ENCODE peak calls at places on chromosomes 1 and 21, in seven cellular contexts. H is naive thymus-derived CD4-positive, alpha-beta T cell; O is kidney tubule cell; Z is left ventricle myocardium inferior; W is CD8-positive, alpha-beta T cell; X is anterior cingulate cortex; S is SHP77. B is an unnamed sample.

GRCh38 chr1:205711105-205712048 is 31.1 kb upstream of the SLC45A3 start:
- DNase-seq in Z (no peak), X (no peak), O (peak), S (peak), H (peak), W (peak), B (no peak)

GRCh38 chr1:166870584-166870983 is 5.5 kb downstream of the TADA1 start:
- DNase-seq in W (no peak), Z (no peak), O (no peak), X (no peak), S (no peak), H (no peak), B (no peak)

GRCh38 chr1:43549921-43550597 is 19.4 kb downstream of the PTPRF start:
- DNase-seq in W (no peak), O (peak), S (no peak), X (no peak), H (no peak), Z (peak), B (no peak)

GRCh38 chr1:13513063-13513884 is 529 bp downstream of the LRRC38 start:
- DNase-seq in H (no peak), O (no peak), X (no peak), W (no peak), S (no peak), Z (no peak), B (no peak)

GRCh38 chr1:172929006-172929405 is 121.7 kb downstream of the TNFSF18 start:
- DNase-seq in Z (no peak), H (no peak), O (no peak), W (no peak), X (no peak), S (no peak), B (no peak)

GRCh38 chr1:232398823-232399222 is 231.1 kb downstream of the SIPA1L2 start:
- DNase-seq in W (no peak), H (no peak), X (no peak), S (no peak), O (no peak), Z (no peak), B (no peak)

GRCh38 chr1:183094376-183094775 is 71.2 kb downstream of the LAMC1 start:
- DNase-seq in H (no peak), O (no peak), X (no peak), S (no peak), Z (no peak), W (no peak), B (no peak)

GRCh38 chr1:181985281-181985680 is 76.2 kb downstream of the ZNF648 start:
- DNase-seq in S (no peak), Z (no peak), X (no peak), W (no peak), O (no peak), H (no peak), B (no peak)

GRCh38 chr1:37354876-37355275 is 119.5 kb upstream of the ZC3H12A start:
- DNase-seq in S (no peak), O (no peak), H (no peak), Z (no peak), W (no peak), X (no peak), B (no peak)

GRCh38 chr1:115324649-115325420 is 13.2 kb downstream of the NGF start:
- DNase-seq in H (no peak), S (no peak), O (peak), W (no peak), X (no peak), Z (no peak), B (no peak)

GRCh38 chr1:145963218-145964019 is 956 bp downstream of the ANKRD34A start:
- DNase-seq in Z (no peak), H (no peak), S (peak), X (no peak), W (no peak), O (peak), B (no peak)

GRCh38 chr1:214500349-214501055 is 50.9 kb downstream of the PTPN14 start:
- DNase-seq in H (no peak), W (no peak), Z (no peak), O (no peak), X (no peak), S (no peak), B (no peak)

GRCh38 chr1:237492359-237492758 is 398.4 kb downstream of the ZP4 start:
- DNase-seq in X (no peak), H (no peak), W (no peak), Z (no peak), O (no peak), S (no peak), B (no peak)

GRCh38 chr1:12424150-12424549 is 193.9 kb downstream of the DHRS3 start:
- DNase-seq in W (no peak), X (no peak), H (no peak), O (no peak), Z (no peak), S (no peak), B (no peak)

GRCh38 chr1:117902944-117903343 is 26.5 kb downstream of the GDAP2 start:
- DNase-seq in W (no peak), H (no peak), O (no peak), Z (no peak), X (no peak), S (no peak), B (no peak)

GRCh38 chr21:36076878-36077658 is 7.2 kb downstream of the CBR1 start:
- DNase-seq in X (no peak), S (no peak), Z (no peak), W (no peak), O (no peak), H (no peak), B (no peak)